ENCODE peak calls at places on chromosomes 5 and 9, in seven cellular contexts. X is brain pericyte; O is WTC11; C is nephron progenitor cell; Q is astrocyte of the spinal cord; T is activated CD8-positive, alpha-beta memory T cell treated with anti-CD3 and anti-CD28 coated beads for 4 hours; U is choroid plexus epithelial cell. K is an unnamed sample.

GRCh38 chr9:133691659-133692363 is 46.3 kb downstream of the SARDH start:
- DNase-seq in X (no peak), O (no peak), C (no peak), Q (peak), T (no peak), U (peak), K (no peak)

GRCh38 chr5:157611571-157612067 is 36.0 kb upstream of the ADAM19 start:
- DNase-seq in X (no peak), O (no peak), C (no peak), Q (no peak), T (no peak), U (no peak), K (no peak)

GRCh38 chr9:109856785-109857184 is 76.8 kb downstream of the PALM2AKAP2 start:
- DNase-seq in X (no peak), O (peak), C (peak), Q (no peak), T (no peak), U (peak), K (no peak)

GRCh38 chr5:19806756-19807155 is 181.2 kb downstream of the CDH18 start:
- DNase-seq in X (no peak), O (no peak), C (no peak), Q (no peak), T (no peak), U (no peak), K (no peak)

GRCh38 chr5:125401724-125402622 is 655.5 kb upstream of the ZNF608 start:
- DNase-seq in X (no peak), O (no peak), C (no peak), Q (no peak), T (no peak), U (no peak), K (no peak)

GRCh38 chr5:44875661-44876250 is 67.0 kb downstream of the MRPS30 start:
- DNase-seq in X (no peak), O (no peak), C (no peak), Q (peak), T (no peak), U (peak), K (no peak)

GRCh38 chr9:137000177-137000930 is 4.0 kb upstream of the CLIC3 start:
- DNase-seq in X (no peak), O (no peak), C (no peak), Q (peak), T (no peak), U (peak), K (peak)

GRCh38 chr5:62354028-62354874 is 48.2 kb downstream of the KIF2A start:
- DNase-seq in X (no peak), O (no peak), C (no peak), Q (peak), T (no peak), U (peak), K (no peak)

GRCh38 chr9:81771606-81772005 is 82.3 kb upstream of the TLE1 start:
- DNase-seq in X (no peak), O (no peak), C (no peak), Q (peak), T (no peak), U (peak), K (no peak)

GRCh38 chr5:157513182-157513581 is 53.2 kb downstream of the NIPAL4 start:
- DNase-seq in X (no peak), O (no peak), C (no peak), Q (no peak), T (no peak), U (no peak), K (no peak)

GRCh38 chr5:135916638-135917263 is 21.1 kb upstream of the IL9 start:
- DNase-seq in X (no peak), O (no peak), C (no peak), Q (no peak), T (no peak), U (no peak), K (no peak)

GRCh38 chr9:100601216-100601615 is 23.3 kb downstream of the CAVIN4 start:
- DNase-seq in X (no peak), O (peak), C (peak), Q (peak), T (no peak), U (peak), K (no peak)

GRCh38 chr5:141208478-141208877 is at the start of gene PCDHB12:
- DNase-seq in X (no peak), O (peak), C (no peak), Q (no peak), T (no peak), U (peak), K (no peak)

GRCh38 chr9:97773723-97774122 is 76.6 kb upstream of the XPA start:
- DNase-seq in X (no peak), O (no peak), C (no peak), Q (peak), T (no peak), U (peak), K (no peak)

GRCh38 chr5:61821561-61821960 is 484.4 kb upstream of the KIF2A start:
- DNase-seq in X (no peak), O (no peak), C (no peak), Q (no peak), T (no peak), U (no peak), K (no peak)

GRCh38 chr9:80059191-80059590 is 487.4 kb downstream of the TLE4 start:
- DNase-seq in X (no peak), O (no peak), C (no peak), Q (no peak), T (no peak), U (no peak), K (no peak)

GRCh38 chr5:9456435-9457042 is 89.3 kb downstream of the SEMA5A start:
- DNase-seq in X (peak), O (no peak), C (no peak), Q (peak), T (no peak), U (peak), K (no peak)

GRCh38 chr9:108254236-108254635 is 601.5 kb downstream of the ACTL7B start:
- DNase-seq in X (no peak), O (no peak), C (no peak), Q (no peak), T (no peak), U (no peak), K (no peak)

GRCh38 chr5:42974546-42974945 is 65.6 kb downstream of the ANXA2R start:
- DNase-seq in X (no peak), O (no peak), C (no peak), Q (peak), T (no peak), U (no peak), K (no peak)

GRCh38 chr5:96823900-96824351 is 16.2 kb upstream of the ERAP1 start:
- DNase-seq in X (no peak), O (no peak), C (no peak), Q (peak), T (no peak), U (peak), K (no peak)

GRCh38 chr9:125632321-125633115 is 74.5 kb downstream of the MAPKAP1 start:
- DNase-seq in X (no peak), O (no peak), C (no peak), Q (no peak), T (no peak), U (no peak), K (peak)

K was measured in SIG-M5.